ENCODE peak calls at places on chromosomes 16 and 17, in nine cellular contexts. D is AG04450; K is Peyer's patch; Z is GM19239; C is activated effector memory CD4-positive, alpha-beta T cell treated with anti-CD3 and anti-CD28 coated beads, Interleukin-2, amount 50 U/mL, for 16 hours; U is non-pigmented ciliary epithelial cell; S is kidney glomerular epithelial cell; V is CD8-positive, alpha-beta T cell; G is hypothalamus. T is an unnamed sample.

GRCh38 chr16:56558024-56558747 is 6.7 kb upstream of the MT4 start:
- DNase-seq in D (peak), K (no peak), Z (no peak), C (no peak), U (no peak), S (peak), V (no peak), G (peak), T (peak)

GRCh38 chr17:61259360-61259759 is 140.3 kb upstream of the TBX2 start:
- DNase-seq in D (no peak), K (no peak), Z (no peak), C (no peak), U (no peak), S (no peak), V (no peak), G (no peak), T (no peak)

GRCh38 chr17:80960797-80961452 is 30.7 kb upstream of the CHMP6 start:
- DNase-seq in D (no peak), K (no peak), Z (no peak), C (no peak), U (no peak), S (no peak), V (no peak), G (no peak), T (no peak)

GRCh38 chr17:63437287-63438091 is 8.6 kb downstream of the CYB561 start:
- DNase-seq in D (no peak), K (no peak), Z (no peak), C (no peak), U (no peak), S (no peak), V (no peak), G (no peak), T (no peak)

GRCh38 chr16:30417447-30418349 is 10.3 kb downstream of the ZNF771 start:
- DNase-seq in D (peak), K (peak), Z (peak), C (peak), U (no peak), S (peak), V (peak), G (peak), T (peak)

GRCh38 chr16:77949445-77949844 is 72.9 kb upstream of the CLEC3A start:
- DNase-seq in D (no peak), K (no peak), Z (no peak), C (no peak), U (no peak), S (no peak), V (no peak), G (no peak), T (no peak)

GRCh38 chr16:83351846-83352245 is 455.9 kb upstream of the HSBP1 start:
- DNase-seq in D (no peak), K (no peak), Z (no peak), C (no peak), U (no peak), S (no peak), V (no peak), G (no peak), T (no peak)

GRCh38 chr16:78230832-78231231 is 131.4 kb downstream of the WWOX start:
- DNase-seq in D (no peak), K (no peak), Z (no peak), C (no peak), U (no peak), S (no peak), V (no peak), G (no peak), T (no peak)

GRCh38 chr17:8503368-8503767 is 67.7 kb downstream of the NDEL1 start:
- DNase-seq in D (no peak), K (no peak), Z (no peak), C (no peak), U (no peak), S (no peak), V (no peak), G (no peak), T (no peak)

GRCh38 chr16:57284206-57284951 is at the start of gene PLLP:
- DNase-seq in D (no peak), K (peak), Z (no peak), C (peak), U (no peak), S (peak), V (peak), G (peak), T (no peak)

GRCh38 chr17:68910256-68910705 is 44.9 kb downstream of the ABCA8 start:
- DNase-seq in D (no peak), K (no peak), Z (no peak), C (no peak), U (peak), S (no peak), V (no peak), G (peak), T (no peak)

GRCh38 chr17:6413073-6413472 is 21.8 kb downstream of the AIPL1 start:
- DNase-seq in D (no peak), K (no peak), Z (peak), C (no peak), U (peak), S (peak), V (no peak), G (no peak), T (no peak)

GRCh38 chr16:69187891-69188451 is 1.0 kb downstream of the SNTB2 start:
- DNase-seq in D (no peak), K (peak), Z (peak), C (peak), U (no peak), S (peak), V (peak), G (peak), T (peak)

GRCh38 chr16:66443269-66443652 is 16.2 kb downstream of the BEAN1 start:
- DNase-seq in D (no peak), K (peak), Z (no peak), C (no peak), U (no peak), S (no peak), V (no peak), G (no peak), T (no peak)

GRCh38 chr16:79271583-79271982 is 329.0 kb downstream of the MAF start:
- DNase-seq in D (no peak), K (no peak), Z (no peak), C (no peak), U (no peak), S (no peak), V (no peak), G (no peak), T (no peak)

GRCh38 chr17:48647103-48647963 is 21.2 kb upstream of the HOXB9 start:
- DNase-seq in D (no peak), K (no peak), Z (no peak), C (no peak), U (no peak), S (no peak), V (no peak), G (no peak), T (peak)

GRCh38 chr17:51298508-51299371 is 38.4 kb downstream of the UTP18 start:
- DNase-seq in D (peak), K (no peak), Z (no peak), C (no peak), U (peak), S (peak), V (no peak), G (no peak), T (no peak)

GRCh38 chr16:3063617-3064389 is 1.6 kb upstream of the IL32 start:
- DNase-seq in D (no peak), K (no peak), Z (no peak), C (no peak), U (no peak), S (no peak), V (no peak), G (no peak), T (no peak)

GRCh38 chr17:50681260-50682200 is 26.2 kb downstream of the ANKRD40 start:
- DNase-seq in D (peak), K (peak), Z (no peak), C (no peak), U (no peak), S (peak), V (no peak), G (peak), T (no peak)

GRCh38 chr16:57092786-57093301 is 461 bp downstream of the CPNE2 start:
- DNase-seq in D (no peak), K (peak), Z (peak), C (peak), U (no peak), S (no peak), V (peak), G (peak), T (no peak)

GRCh38 chr16:85402910-85403692 is 210.0 kb upstream of the GSE1 start:
- DNase-seq in D (no peak), K (peak), Z (no peak), C (peak), U (no peak), S (peak), V (no peak), G (no peak), T (no peak)

GRCh38 chr16:88366704-88367047 is 16.1 kb upstream of the ZNF469 start:
- DNase-seq in D (no peak), K (no peak), Z (no peak), C (no peak), U (no peak), S (no peak), V (no peak), G (no peak), T (no peak)

GRCh38 chr16:19908921-19909320 is 24.3 kb upstream of the GPRC5B start:
- DNase-seq in D (no peak), K (no peak), Z (no peak), C (no peak), U (no peak), S (no peak), V (no peak), G (no peak), T (no peak)

GRCh38 chr16:12508054-12508453 is 295.6 kb downstream of the CPPED1 start:
- DNase-seq in D (no peak), K (no peak), Z (no peak), C (no peak), U (no peak), S (no peak), V (no peak), G (no peak), T (no peak)

T was measured in DMS79.